ENCODE peak calls at places on chromosomes 2 and 18, in ten cellular contexts. B, U, K, R, N, D, P, H, Y and A are unnamed samples.

GRCh38 chr2:24597181-24597870 is 106.3 kb downstream of the NCOA1 start:
- DNase-seq in B (no peak), U (peak), K (no peak), R (no peak), N (no peak), D (no peak), P (no peak), H (no peak), Y (no peak), A (peak)

GRCh38 chr2:39313575-39313974 is 69.8 kb upstream of the CDKL4 start:
- DNase-seq in B (peak), U (peak), K (no peak), R (no peak), N (peak), D (peak), P (no peak), H (no peak), Y (no peak), A (no peak)

GRCh38 chr2:239225921-239226561 is 174.8 kb downstream of the HDAC4 start:
- DNase-seq in B (no peak), U (peak), K (no peak), R (no peak), N (peak), D (peak), P (no peak), H (no peak), Y (no peak), A (no peak)

GRCh38 chr2:106193977-106194778 is at the start of gene UXS1:
- DNase-seq in B (peak), U (peak), K (peak), R (peak), N (peak), D (peak), P (peak), H (peak), Y (peak), A (peak)

GRCh38 chr2:189519631-189520387 is 60.8 kb downstream of the SLC40A1 start:
- DNase-seq in B (no peak), U (no peak), K (no peak), R (no peak), N (no peak), D (no peak), P (no peak), H (no peak), Y (no peak), A (no peak)

GRCh38 chr2:44086639-44087036 is 82.0 kb upstream of the PPM1B start:
- DNase-seq in B (no peak), U (no peak), K (no peak), R (no peak), N (no peak), D (no peak), P (no peak), H (no peak), Y (peak), A (no peak)

GRCh38 chr18:36601316-36601715 is 227.5 kb downstream of the TPGS2 start:
- DNase-seq in B (no peak), U (no peak), K (no peak), R (no peak), N (no peak), D (no peak), P (peak), H (no peak), Y (no peak), A (no peak)

GRCh38 chr2:135494503-135494902 is 36.5 kb downstream of the ZRANB3 start:
- DNase-seq in B (no peak), U (peak), K (no peak), R (no peak), N (peak), D (no peak), P (no peak), H (no peak), Y (no peak), A (no peak)

GRCh38 chr2:104332733-104333132 is 521.2 kb upstream of the POU3F3 start:
- DNase-seq in B (no peak), U (no peak), K (no peak), R (no peak), N (no peak), D (peak), P (no peak), H (no peak), Y (no peak), A (peak)

GRCh38 chr18:67385455-67385854 is 131.1 kb downstream of the DSEL start:
- DNase-seq in B (no peak), U (peak), K (no peak), R (no peak), N (peak), D (no peak), P (no peak), H (no peak), Y (no peak), A (peak)

GRCh38 chr2:158091647-158092046 is 10.0 kb upstream of the UPP2 start:
- DNase-seq in B (no peak), U (no peak), K (no peak), R (no peak), N (no peak), D (no peak), P (no peak), H (no peak), Y (no peak), A (no peak)

GRCh38 chr2:57943271-57943670 is 103.3 kb upstream of the VRK2 start:
- DNase-seq in B (peak), U (peak), K (no peak), R (no peak), N (peak), D (no peak), P (no peak), H (no peak), Y (no peak), A (no peak)

GRCh38 chr2:234368861-234369261 is 128.0 kb downstream of the ARL4C start:
- DNase-seq in B (peak), U (no peak), K (no peak), R (peak), N (peak), D (peak), P (no peak), H (peak), Y (no peak), A (no peak)

GRCh38 chr2:46277470-46278190 is 19.6 kb upstream of the EPAS1 start:
- DNase-seq in B (peak), U (no peak), K (no peak), R (no peak), N (no peak), D (no peak), P (no peak), H (no peak), Y (peak), A (no peak)

GRCh38 chr2:216583606-216584005 is 49.6 kb upstream of the IGFBP2 start:
- DNase-seq in B (no peak), U (no peak), K (no peak), R (no peak), N (no peak), D (no peak), P (no peak), H (peak), Y (no peak), A (no peak)

GRCh38 chr2:46241344-46241743 is 55.9 kb upstream of the EPAS1 start:
- DNase-seq in B (peak), U (no peak), K (no peak), R (no peak), N (peak), D (peak), P (peak), H (peak), Y (no peak), A (no peak)

GRCh38 chr2:69618362-69618761 is 25.2 kb downstream of the AAK1 start:
- DNase-seq in B (no peak), U (no peak), K (no peak), R (no peak), N (no peak), D (no peak), P (no peak), H (no peak), Y (no peak), A (no peak)

GRCh38 chr18:46891742-46892214 is 25.5 kb downstream of the PIAS2 start:
- DNase-seq in B (no peak), U (no peak), K (no peak), R (no peak), N (no peak), D (no peak), P (no peak), H (no peak), Y (no peak), A (no peak)

GRCh38 chr2:111986116-111986900 is 68.8 kb upstream of the TMEM87B start:
- DNase-seq in B (no peak), U (no peak), K (no peak), R (peak), N (peak), D (no peak), P (no peak), H (peak), Y (no peak), A (peak)

GRCh38 chr2:189285962-189286648 is 106.5 kb upstream of the COL5A2 start:
- DNase-seq in B (peak), U (peak), K (no peak), R (no peak), N (peak), D (peak), P (no peak), H (no peak), Y (no peak), A (peak)

GRCh38 chr2:71064110-71064611 is 4.3 kb upstream of the NAGK start:
- DNase-seq in B (no peak), U (no peak), K (no peak), R (no peak), N (no peak), D (no peak), P (no peak), H (no peak), Y (no peak), A (no peak)

GRCh38 chr2:217075225-217075802 is 215.4 kb upstream of the TNP1 start:
- DNase-seq in B (no peak), U (no peak), K (no peak), R (no peak), N (peak), D (no peak), P (no peak), H (no peak), Y (peak), A (no peak)

GRCh38 chr18:34909637-34910364 is 131.4 kb upstream of the MAPRE2 start:
- DNase-seq in B (no peak), U (peak), K (no peak), R (no peak), N (peak), D (no peak), P (no peak), H (no peak), Y (no peak), A (no peak)

GRCh38 chr2:78553866-78554647 is 471.4 kb upstream of the REG3G start:
- DNase-seq in B (no peak), U (no peak), K (no peak), R (no peak), N (no peak), D (no peak), P (no peak), H (no peak), Y (no peak), A (no peak)

GRCh38 chr2:2572393-2573204 is 241.5 kb upstream of the MYT1L start:
- DNase-seq in B (no peak), U (no peak), K (no peak), R (no peak), N (no peak), D (no peak), P (no peak), H (no peak), Y (no peak), A (no peak)

GRCh38 chr18:41917199-41917598 is 37.8 kb upstream of the PIK3C3 start:
- DNase-seq in B (no peak), U (no peak), K (no peak), R (no peak), N (no peak), D (no peak), P (no peak), H (no peak), Y (no peak), A (no peak)